ENCODE peak calls at places on chromosomes 5 and 9, in six cellular contexts. Q, Y, E, M, V and D are unnamed samples. For H3K4me1, the result is how much of the 10 kb centered on the place peaks cover.

GRCh38 chr5:140073296-140073695 is 30.2 kb upstream of the NRG2 start:
- DNase-seq in Q (no peak), Y (no peak), E (no peak), M (peak), V (no peak), D (no peak)

GRCh38 chr9:272251-273213 is 57.9 kb downstream of the DOCK8 start:
- DNase-seq in Q (no peak), Y (peak), E (no peak), M (no peak), V (no peak), D (no peak)

GRCh38 chr5:33049298-33049697 is 338.2 kb downstream of the NPR3 start:
- DNase-seq in Q (peak), Y (no peak), E (peak), M (no peak), V (no peak), D (no peak)

GRCh38 chr5:149254506-149254905 is 17.2 kb upstream of the AFAP1L1 start:
- DNase-seq in Q (no peak), Y (no peak), E (peak), M (peak), V (peak), D (no peak)

GRCh38 chr5:62167651-62168050 is 138.4 kb upstream of the KIF2A start:
- DNase-seq in Q (no peak), Y (no peak), E (no peak), M (no peak), V (no peak), D (no peak)

GRCh38 chr9:29625292-29625731 is 2052.0 kb upstream of the C9orf72 start:
- DNase-seq in Q (no peak), Y (no peak), E (no peak), M (no peak), V (no peak), D (no peak)

GRCh38 chr9:133387680-133388079 is 11.5 kb downstream of the STKLD1 start:
- DNase-seq in Q (no peak), Y (no peak), E (no peak), M (no peak), V (no peak), D (no peak)

GRCh38 chr5:34889394-34889793 is 25.9 kb downstream of the RAD1 start:
- DNase-seq in Q (no peak), Y (no peak), E (no peak), M (no peak), V (no peak), D (no peak)

GRCh38 chr5:111942661-111943401 is 185.8 kb upstream of the NREP start:
- DNase-seq in Q (no peak), Y (no peak), E (no peak), M (peak), V (no peak), D (no peak)

GRCh38 chr9:82586918-82587356 is 476.0 kb downstream of the RASEF start:
- DNase-seq in Q (no peak), Y (no peak), E (no peak), M (no peak), V (no peak), D (no peak)

GRCh38 chr5:84131372-84131771 is 253.3 kb downstream of the EDIL3 start:
- DNase-seq in Q (no peak), Y (no peak), E (no peak), M (no peak), V (no peak), D (no peak)

GRCh38 chr9:15430920-15431844 is 8.5 kb downstream of the SNAPC3 start:
- DNase-seq in Q (no peak), Y (no peak), E (no peak), M (no peak), V (peak), D (no peak)

GRCh38 chr5:150774145-150774544 is 4.4 kb upstream of the SMIM3 start:
- DNase-seq in Q (no peak), Y (no peak), E (no peak), M (peak), V (no peak), D (no peak)

GRCh38 chr9:137435980-137436760 is 5.0 kb downstream of the ENTPD8 start:
- DNase-seq in Q (peak), Y (peak), E (peak), M (peak), V (no peak), D (no peak)

GRCh38 chr5:142982821-142983200 is 212.6 kb downstream of the ARHGAP26 start:
- DNase-seq in Q (no peak), Y (no peak), E (peak), M (no peak), V (peak), D (no peak)

GRCh38 chr5:73284196-73284795 is 111.3 kb downstream of the TMEM174 start:
- DNase-seq in Q (no peak), Y (no peak), E (no peak), M (no peak), V (no peak), D (no peak)

GRCh38 chr5:35651002-35651756 is 33.5 kb downstream of the SPEF2 start:
- DNase-seq in Q (peak), Y (no peak), E (no peak), M (peak), V (peak), D (peak)

GRCh38 chr5:2800035-2800434 is 48.6 kb upstream of the IRX2 start:
- DNase-seq in Q (no peak), Y (no peak), E (no peak), M (no peak), V (no peak), D (no peak)

GRCh38 chr5:160887780-160888179 is 35.8 kb upstream of the ATP10B start:
- DNase-seq in Q (no peak), Y (no peak), E (no peak), M (no peak), V (no peak), D (no peak)
- H3K4me1 ChIP-seq in Q (under half), Y (under half), E (under half), M (under half), V (under half), D (under half)

GRCh38 chr9:121191235-121191634 is 10.4 kb downstream of the RAB14 start:
- DNase-seq in Q (no peak), Y (no peak), E (no peak), M (no peak), V (no peak), D (no peak)

GRCh38 chr9:121187681-121188305 is 13.9 kb downstream of the RAB14 start:
- DNase-seq in Q (no peak), Y (no peak), E (no peak), M (peak), V (no peak), D (no peak)

GRCh38 chr9:121189006-121189405 is 12.7 kb downstream of the RAB14 start:
- DNase-seq in Q (no peak), Y (no peak), E (no peak), M (no peak), V (no peak), D (no peak)

GRCh38 chr9:121192518-121192917 is 9.2 kb downstream of the RAB14 start:
- DNase-seq in Q (no peak), Y (no peak), E (no peak), M (no peak), V (no peak), D (no peak)

DNA sequence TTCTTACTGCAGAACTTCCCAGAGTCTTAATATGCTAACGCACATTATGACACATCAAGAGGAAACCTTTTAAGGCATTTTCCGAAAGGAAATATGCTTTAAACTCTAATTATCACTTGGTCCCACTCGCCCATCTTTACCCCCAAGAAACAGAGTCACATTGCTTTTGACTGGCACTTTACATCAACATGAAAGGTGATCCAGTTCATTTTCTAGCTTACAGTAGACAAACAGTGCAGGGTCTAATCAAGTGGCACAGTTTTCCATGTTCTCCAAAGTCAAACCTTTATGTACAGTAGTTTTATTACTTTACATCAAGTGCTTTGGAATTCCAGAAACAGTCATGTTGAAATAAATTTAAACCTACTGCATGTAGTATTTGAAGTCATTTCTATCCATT is 12.0 kb downstream of the RAB14 start:
- DNase-seq in Q (no peak), Y (no peak), E (no peak), M (no peak), V (no peak), D (no peak)
- H3K4me1 ChIP-seq in Q (under half), Y (half or more), E (under half), M (under half), V (under half), D (under half)

DNA sequence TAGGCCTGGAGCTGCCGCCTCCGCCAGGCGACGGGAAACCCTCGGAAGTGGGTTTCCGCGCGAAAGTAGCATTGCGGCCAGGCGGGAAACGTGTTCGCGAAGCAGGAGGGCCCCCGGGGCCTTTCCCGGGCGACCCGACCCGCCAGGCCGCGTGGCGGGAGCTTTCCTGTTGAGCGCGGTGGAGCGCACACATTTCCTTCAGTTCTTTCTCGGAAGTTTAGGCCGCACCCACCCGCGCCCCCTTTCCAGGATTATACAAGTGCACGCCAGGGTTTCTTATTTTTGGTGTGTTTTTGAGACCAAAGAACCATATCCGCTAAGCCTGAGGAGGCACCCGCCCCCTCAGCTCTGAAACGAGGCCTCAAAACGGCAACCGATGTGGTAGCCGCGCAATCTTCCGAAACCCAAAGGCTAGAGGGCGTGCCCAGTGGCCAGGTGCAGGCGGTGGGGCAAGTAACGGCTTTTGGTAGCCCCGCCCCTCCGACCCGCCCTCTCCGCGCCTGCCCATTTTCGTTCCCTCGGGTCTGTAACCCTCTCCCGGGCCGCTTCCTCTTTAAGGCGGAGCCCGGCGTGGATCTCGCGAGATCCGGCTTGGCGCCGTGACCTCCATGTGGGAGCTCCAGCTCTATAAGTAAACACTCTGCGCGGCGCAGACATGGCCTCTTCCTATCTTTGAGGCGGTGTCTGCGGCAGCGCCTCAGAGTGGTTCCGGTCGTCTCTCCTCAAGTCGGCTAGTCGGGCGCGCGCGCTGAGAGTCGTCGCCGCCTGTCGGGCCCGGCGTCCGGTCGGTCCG is at the start of gene UHRF2:
- DNase-seq in Q (peak), Y (peak), E (peak), M (peak), V (peak), D (peak)
- H3K4me1 ChIP-seq in Q (under half), Y (under half), E (under half), M (under half), V (under half), D (under half)

GRCh38 chr5:88142801-88143692 is 125.6 kb downstream of the TMEM161B start:
- DNase-seq in Q (no peak), Y (peak), E (peak), M (no peak), V (peak), D (no peak)

GRCh38 chr5:88140396-88140862 is 128.2 kb downstream of the TMEM161B start:
- DNase-seq in Q (no peak), Y (peak), E (peak), M (no peak), V (peak), D (no peak)

GRCh38 chr5:88143693-88144218 is 124.9 kb downstream of the TMEM161B start:
- DNase-seq in Q (no peak), Y (no peak), E (peak), M (no peak), V (peak), D (no peak)

GRCh38 chr5:88141695-88141979 is 127.0 kb downstream of the TMEM161B start:
- DNase-seq in Q (no peak), Y (no peak), E (no peak), M (no peak), V (no peak), D (no peak)

DNA sequence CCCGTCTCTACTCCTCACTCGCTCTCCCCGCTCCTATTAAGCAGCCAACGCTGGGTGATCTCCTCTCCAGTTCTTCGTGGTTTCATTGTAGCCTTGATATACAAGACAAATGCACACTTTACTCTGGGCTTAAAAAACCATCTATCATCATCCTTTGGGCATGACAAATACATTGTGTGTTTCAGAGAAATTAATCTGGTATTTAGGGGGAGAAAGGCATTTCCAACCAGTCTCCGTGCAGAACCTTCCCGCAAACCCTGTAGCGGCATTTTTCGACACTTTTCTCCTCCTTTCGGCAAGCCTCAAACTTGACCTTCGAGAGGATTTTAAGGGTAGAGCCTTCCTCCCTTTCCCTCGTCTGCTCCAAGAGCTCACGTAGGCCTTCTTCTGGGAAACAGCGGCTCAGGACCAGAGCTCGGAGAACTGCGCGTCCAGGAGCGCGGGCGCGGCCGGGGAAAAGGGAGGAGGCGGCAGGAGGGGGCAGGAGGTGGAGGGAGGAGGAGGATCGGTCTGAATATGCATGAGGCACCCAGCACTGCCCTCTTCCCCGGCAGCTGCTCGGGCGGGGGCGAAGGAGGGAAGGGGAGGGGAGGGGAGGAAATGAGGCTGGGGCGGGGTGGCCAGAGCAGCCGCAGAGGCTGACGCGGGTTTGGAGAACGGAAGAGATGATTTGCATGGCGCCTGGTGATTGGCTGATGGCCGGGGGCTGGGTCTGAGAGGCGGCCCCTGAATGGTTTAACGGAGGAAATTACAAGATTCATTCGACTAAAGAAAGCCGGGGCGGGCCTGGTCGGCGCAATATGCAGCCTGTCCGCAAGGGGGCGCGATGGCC is 127.6 kb downstream of the TMEM161B start:
- DNase-seq in Q (peak), Y (peak), E (peak), M (peak), V (peak), D (peak)
- H3K4me1 ChIP-seq in Q (under half), Y (under half), E (under half), M (under half), V (under half), D (under half)

GRCh38 chr9:127309715-127310114 is 45.1 kb downstream of the GARNL3 start:
- DNase-seq in Q (no peak), Y (no peak), E (no peak), M (no peak), V (no peak), D (no peak)
- H3K4me1 ChIP-seq in Q (under half), Y (under half), E (under half), M (under half), V (under half), D (under half)

DNA sequence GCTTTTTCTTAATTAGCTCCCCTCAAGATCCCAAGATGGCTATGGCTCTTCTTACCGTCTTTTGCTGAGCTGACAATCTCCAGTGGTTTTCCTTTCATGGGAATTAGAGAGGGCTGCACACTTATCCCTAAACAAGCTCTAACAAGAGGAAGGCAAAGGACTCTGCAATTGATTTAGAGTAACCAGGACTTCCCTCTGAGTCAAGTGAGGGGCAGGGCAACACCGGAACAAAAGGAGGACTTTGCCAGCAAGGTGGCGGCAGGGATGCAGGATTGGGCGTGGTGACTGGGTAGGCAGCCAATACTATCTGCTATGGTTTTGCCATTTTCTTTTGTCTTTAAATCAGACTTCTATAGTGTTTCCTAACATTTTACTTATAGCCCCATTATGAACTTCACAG is 9.8 kb downstream of the SLC44A1 start:
- DNase-seq in Q (no peak), Y (no peak), E (no peak), M (no peak), V (peak), D (no peak)
- H3K4me1 ChIP-seq in Q (under half), Y (under half), E (under half), M (under half), V (under half), D (under half)

DNA sequence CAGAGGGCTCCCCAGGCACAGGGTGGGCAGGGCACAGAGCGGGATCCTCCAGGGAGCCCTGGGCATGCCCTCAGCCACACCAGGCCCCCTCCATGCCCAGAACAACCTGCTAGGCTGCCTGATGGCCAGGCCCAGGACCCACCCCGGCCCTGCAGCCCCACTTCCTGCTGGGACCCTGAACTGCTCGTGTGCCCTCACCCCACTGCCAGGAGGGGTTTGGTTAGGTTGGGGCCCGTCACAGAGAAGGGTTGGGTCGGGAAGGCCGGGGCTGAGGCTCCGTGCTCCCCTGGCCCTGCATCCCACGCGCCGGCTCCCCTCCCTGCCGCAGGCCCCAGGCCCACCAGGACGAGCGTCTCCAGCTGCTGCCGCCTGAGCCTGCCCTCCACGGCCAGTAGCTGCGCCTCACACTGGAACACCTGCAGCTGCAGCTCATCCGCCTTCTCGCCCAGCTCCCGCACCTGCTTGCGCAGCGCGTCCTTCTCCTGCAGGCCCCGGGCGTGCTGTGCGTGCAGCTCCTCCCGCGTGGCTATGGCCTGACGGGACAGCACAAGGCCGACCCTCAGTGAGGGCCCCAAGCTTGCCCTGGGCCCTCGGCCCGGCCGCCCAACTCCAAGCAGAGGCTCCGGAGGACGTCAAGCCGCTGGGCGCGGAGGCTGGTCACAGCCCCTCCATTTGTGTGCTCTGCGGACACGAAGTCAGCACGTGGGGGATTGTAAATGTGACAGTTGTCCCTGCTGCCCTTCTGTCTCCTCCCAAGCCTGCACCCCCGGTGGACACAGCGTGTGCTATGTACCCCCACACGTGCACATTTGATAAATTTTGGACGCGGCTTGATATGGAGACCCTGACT is 4.0 kb upstream of the DNLZ start:
- DNase-seq in Q (no peak), Y (no peak), E (no peak), M (no peak), V (no peak), D (no peak)
- H3K4me1 ChIP-seq in Q (under half), Y (under half), E (under half), M (under half), V (under half), D (under half)

GRCh38 chr9:127569819-127570401 is 42.2 kb upstream of the STXBP1 start:
- DNase-seq in Q (peak), Y (no peak), E (no peak), M (peak), V (no peak), D (no peak)
- H3K4me1 ChIP-seq in Q (half or more), Y (under half), E (under half), M (under half), V (under half), D (under half)